ENCODE peak calls at places on chromosomes 5 and 9, in five cellular contexts. N, U, S, R and D are unnamed samples.

GRCh38 chr9:109498195-109499060 is at the start of gene PTPN3:
- DNase-seq in N (peak; percentile 64), U (peak; percentile 42), S (no peak), R (peak; percentile 63), D (no peak)

GRCh38 chr9:87389936-87390335 is 107.7 kb upstream of the DAPK1 start:
- DNase-seq in N (no peak), U (no peak), S (no peak), R (no peak), D (no peak)

GRCh38 chr5:2773327-2773726 is 21.9 kb upstream of the IRX2 start:
- DNase-seq in N (no peak), U (no peak), S (no peak), R (no peak), D (no peak)

GRCh38 chr9:69599232-69599971 is 72.8 kb downstream of the APBA1 start:
- DNase-seq in N (no peak), U (no peak), S (no peak), R (no peak), D (no peak)

GRCh38 chr9:93223241-93224180 is 39.6 kb downstream of the WNK2 start:
- DNase-seq in N (peak; percentile 65), U (peak; percentile 67), S (peak; percentile 97), R (peak; percentile 94), D (peak; percentile 65)

GRCh38 chr9:104557179-104557634 is 11.8 kb upstream of the OR13C8 start:
- DNase-seq in N (no peak), U (no peak), S (no peak), R (no peak), D (no peak)

GRCh38 chr5:14019768-14020167 is 75.3 kb upstream of the DNAH5 start:
- DNase-seq in N (no peak), U (no peak), S (no peak), R (no peak), D (no peak)

GRCh38 chr9:88106492-88106891 is 31.8 kb downstream of the SPATA31C2 start:
- DNase-seq in N (no peak), U (peak; percentile 77), S (peak; percentile 57), R (peak; percentile 50), D (no peak)

GRCh38 chr9:105257767-105258166 is 13.3 kb downstream of the SLC44A1 start:
- DNase-seq in N (no peak), U (peak; percentile 48), S (no peak), R (no peak), D (no peak)

GRCh38 chr9:82882133-82882532 is 180.8 kb downstream of the RASEF start:
- DNase-seq in N (no peak), U (no peak), S (no peak), R (peak; percentile 23), D (peak; percentile 11)

GRCh38 chr5:180830253-180831138 is 27.9 kb upstream of the MGAT1 start:
- DNase-seq in N (peak; percentile 56), U (peak; percentile 80), S (no peak), R (no peak), D (no peak)

GRCh38 chr5:33363537-33363936 is 77.2 kb upstream of the TARS1 start:
- DNase-seq in N (no peak), U (no peak), S (no peak), R (no peak), D (no peak)

GRCh38 chr5:53071738-53072137 is 37.8 kb downstream of the MOCS2 start:
- DNase-seq in N (no peak), U (no peak), S (no peak), R (no peak), D (peak; percentile 46)

GRCh38 chr9:131977074-131977838 is 102.4 kb downstream of the MED27 start:
- DNase-seq in N (no peak), U (peak; percentile 3), S (no peak), R (no peak), D (no peak)

GRCh38 chr5:98341038-98341710 is 432.3 kb upstream of the RGMB start:
- DNase-seq in N (no peak), U (no peak), S (no peak), R (peak; percentile 63), D (peak; percentile 98)

GRCh38 chr5:115394531-115394930 is 98.1 kb upstream of the CCDC112 start:
- DNase-seq in N (no peak), U (no peak), S (no peak), R (no peak), D (no peak)

GRCh38 chr9:38146844-38147243 is 77.8 kb upstream of the SHB start:
- DNase-seq in N (no peak), U (no peak), S (no peak), R (no peak), D (no peak)

GRCh38 chr9:88533951-88534455 is 975 bp upstream of the NXNL2 start:
- DNase-seq in N (peak; percentile 78), U (peak; percentile 16), S (peak; percentile 41), R (peak; percentile 35), D (no peak)

GRCh38 chr5:102858221-102858620 is 103.1 kb downstream of the PAM start:
- DNase-seq in N (no peak), U (no peak), S (no peak), R (no peak), D (no peak)

GRCh38 chr5:56934325-56934724 is 17.6 kb downstream of the MIER3 start:
- DNase-seq in N (no peak), U (no peak), S (no peak), R (no peak), D (no peak)

GRCh38 chr5:147437161-147437596 is 72.7 kb downstream of the DPYSL3 start:
- DNase-seq in N (no peak), U (no peak), S (no peak), R (no peak), D (no peak)

GRCh38 chr5:166340039-166340438 is 1951.4 kb upstream of the WWC1 start:
- DNase-seq in N (no peak), U (no peak), S (no peak), R (no peak), D (no peak)

GRCh38 chr9:124260769-124261603 is 3.2 kb downstream of the NEK6 start:
- DNase-seq in N (peak; percentile 67), U (peak; percentile 45), S (peak; percentile 88), R (peak; percentile 76), D (no peak)

GRCh38 chr9:71793386-71794105 is 25.2 kb upstream of the CEMIP2 start:
- DNase-seq in N (no peak), U (no peak), S (no peak), R (peak; percentile 29), D (no peak)

GRCh38 chr5:37552770-37553719 is 173.9 kb downstream of the WDR70 start:
- DNase-seq in N (no peak), U (no peak), S (no peak), R (no peak), D (peak; percentile 16)

GRCh38 chr9:133144142-133144886 is 19.4 kb downstream of the GBGT1 start:
- DNase-seq in N (peak; percentile 86), U (peak; percentile 76), S (peak; percentile 80), R (peak; percentile 45), D (no peak)

GRCh38 chr9:85543196-85543595 is 198.6 kb downstream of the AGTPBP1 start:
- DNase-seq in N (no peak), U (no peak), S (no peak), R (no peak), D (no peak)

GRCh38 chr9:109705515-109705914 is 74.5 kb upstream of the PALM2AKAP2 start:
- DNase-seq in N (no peak), U (no peak), S (no peak), R (peak; percentile 54), D (peak; percentile 24)

GRCh38 chr9:110531776-110532175 is 47.8 kb downstream of the SVEP1 start:
- DNase-seq in N (no peak), U (no peak), S (no peak), R (no peak), D (peak; percentile 95)

GRCh38 chr5:50969207-50970145 is 303.0 kb downstream of the PARP8 start:
- DNase-seq in N (no peak), U (no peak), S (no peak), R (no peak), D (no peak)
- H3K4me3 ChIP-seq in N (no peak overlapping the region), U (no peak overlapping the region), S (no peak overlapping the region), R (peak overlapping the region; percentile 16), D (no peak overlapping the region)

DNA sequence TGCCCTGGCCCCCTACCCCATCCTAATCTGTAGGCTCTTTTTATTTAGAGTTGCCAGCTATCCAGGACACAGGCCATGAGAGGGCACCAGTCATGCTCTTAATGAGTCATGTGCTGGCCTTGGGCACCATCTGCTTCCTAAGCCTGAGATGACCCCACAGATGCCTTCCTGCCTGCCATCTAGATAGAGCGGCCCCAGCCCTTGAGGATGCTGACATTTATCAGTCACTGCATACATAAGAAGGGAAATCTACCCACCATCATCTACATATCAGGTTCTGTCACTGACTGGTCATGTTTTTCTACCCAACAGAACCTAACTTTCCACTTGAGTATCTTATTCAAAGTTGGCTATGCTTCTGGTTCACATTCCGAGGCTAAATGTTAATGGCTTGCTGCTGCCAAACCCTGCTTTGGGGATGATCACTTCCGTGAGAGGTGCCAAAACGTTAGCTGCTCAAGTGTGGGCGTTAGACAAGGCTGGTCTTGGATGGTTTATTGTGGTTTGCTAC is 49.9 kb upstream of the TTC23L start:
- DNase-seq in N (no peak), U (no peak), S (no peak), R (peak; percentile 19), D (no peak)
- TF ChIP-seq CTCF in N (no peak), U (no peak), S (no peak), R (no peak), D (no peak)

GRCh38 chr5:154648229-154648628 is 106.9 kb upstream of the LARP1 start:
- DNase-seq in N (no peak), U (no peak), S (no peak), R (no peak), D (no peak)

GRCh38 chr5:154642499-154643245 is 112.5 kb upstream of the LARP1 start:
- DNase-seq in N (no peak), U (no peak), S (peak; percentile 38), R (peak; percentile 56), D (peak; percentile 16)

GRCh38 chr5:154647760-154648143 is 107.4 kb upstream of the LARP1 start:
- DNase-seq in N (no peak), U (no peak), S (no peak), R (no peak), D (no peak)

GRCh38 chr5:154646841-154647759 is 108.1 kb upstream of the LARP1 start:
- DNase-seq in N (no peak), U (peak; percentile 85), S (no peak), R (peak; percentile 73), D (no peak)

GRCh38 chr5:154644745-154645411 is 110.3 kb upstream of the LARP1 start:
- DNase-seq in N (no peak), U (no peak), S (no peak), R (no peak), D (no peak)
- H3K4me3 ChIP-seq in N (no peak overlapping the region), U (no peak overlapping the region), S (no peak overlapping the region), R (no peak overlapping the region), D (no peak overlapping the region)

GRCh38 chr5:32115985-32116384 is 58.1 kb downstream of the GOLPH3 start:
- DNase-seq in N (peak; percentile 15), U (peak; percentile 9), S (no peak), R (no peak), D (no peak)
- TF ChIP-seq CTCF in N (no peak), U (no peak), S (no peak), R (no peak), D (no peak)

DNA sequence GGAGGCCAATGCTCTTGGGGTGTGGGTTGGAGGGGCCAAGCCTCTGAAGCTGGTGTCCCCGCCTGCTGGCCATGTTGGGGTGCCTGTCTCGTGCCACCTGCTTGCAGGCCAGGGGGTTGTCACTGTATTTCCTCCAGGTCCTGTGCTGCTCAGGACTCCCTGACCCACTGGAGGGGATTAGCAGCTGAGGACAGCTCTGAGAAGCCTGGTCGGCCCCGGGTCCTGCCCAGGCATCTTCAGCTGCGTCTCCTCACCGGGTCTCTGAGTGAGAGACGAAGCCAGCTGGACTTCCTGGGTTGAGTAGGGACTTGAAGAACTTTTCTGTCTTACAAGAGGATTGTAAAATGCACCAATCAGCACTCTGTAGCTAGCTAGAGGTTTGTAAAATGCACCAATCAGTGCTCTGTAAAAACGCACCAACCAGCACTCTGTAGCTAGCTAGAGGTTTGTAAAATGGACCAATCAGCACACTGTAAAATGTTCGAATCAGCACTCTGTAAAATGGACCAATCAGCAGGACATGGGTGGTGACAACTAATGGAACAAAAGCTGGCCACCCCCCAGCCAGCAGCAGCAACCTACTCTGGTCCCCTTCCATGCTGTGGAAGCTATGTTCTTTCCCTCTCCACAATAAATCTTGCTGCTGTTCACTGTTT is 20.6 kb upstream of the SLC9A3 start:
- DNase-seq in N (no peak), U (no peak), S (no peak), R (no peak), D (no peak)
- H3K4me3 ChIP-seq in N (no peak overlapping the region), U (no peak overlapping the region), S (no peak overlapping the region), R (no peak overlapping the region), D (no peak overlapping the region)